ENCODE peak calls at places on chromosomes 12 and 14, in six cellular contexts. I, U, F, T, B and Y are unnamed samples.

GRCh38 chr12:57090456-57090855 is 1.5 kb downstream of the NAB2 start:
- DNase-seq in I (no peak), U (no peak), F (no peak), T (no peak), B (peak; percentile 51), Y (no peak)

GRCh38 chr14:65015391-65015790 is 28.7 kb downstream of the FNTB start:
- DNase-seq in I (no peak), U (no peak), F (no peak), T (no peak), B (no peak), Y (no peak)

GRCh38 chr14:104240426-104241157 is 102.2 kb downstream of the KIF26A start:
- DNase-seq in I (no peak), U (peak; percentile 42), F (no peak), T (no peak), B (no peak), Y (peak; percentile 24)

GRCh38 chr12:110135806-110136205 is 11.6 kb downstream of the IFT81 start:
- DNase-seq in I (no peak), U (no peak), F (no peak), T (no peak), B (peak; percentile 20), Y (no peak)

GRCh38 chr14:31096255-31096654 is 70.1 kb upstream of the STRN3 start:
- DNase-seq in I (no peak), U (no peak), F (no peak), T (no peak), B (peak; percentile 8), Y (no peak)

GRCh38 chr12:68111995-68112394 is 47.5 kb downstream of the IFNG start:
- DNase-seq in I (no peak), U (no peak), F (no peak), T (no peak), B (no peak), Y (no peak)

GRCh38 chr14:36217732-36218131 is 41.2 kb upstream of the PTCSC3 start:
- DNase-seq in I (no peak), U (no peak), F (peak; percentile 82), T (no peak), B (no peak), Y (no peak)

GRCh38 chr14:73945159-73945670 is 4.7 kb downstream of the FAM161B start:
- DNase-seq in I (no peak), U (no peak), F (no peak), T (no peak), B (no peak), Y (no peak)

GRCh38 chr12:89247962-89248361 is 104.3 kb downstream of the DUSP6 start:
- DNase-seq in I (no peak), U (no peak), F (no peak), T (no peak), B (peak; percentile 73), Y (no peak)

GRCh38 chr12:111488798-111489197 is 83.1 kb downstream of the SH2B3 start:
- DNase-seq in I (no peak), U (no peak), F (no peak), T (no peak), B (no peak), Y (no peak)

GRCh38 chr12:52413787-52414345 is 7.7 kb upstream of the KRT82 start:
- DNase-seq in I (no peak), U (peak; percentile 56), F (no peak), T (no peak), B (no peak), Y (no peak)

GRCh38 chr12:1504304-1505150 is 89.9 kb downstream of the FBXL14 start:
- DNase-seq in I (no peak), U (no peak), F (no peak), T (no peak), B (no peak), Y (no peak)

GRCh38 chr14:103056322-103057027 is 874 bp downstream of the CDC42BPB start:
- DNase-seq in I (no peak), U (peak; percentile 82), F (peak; percentile 71), T (peak; percentile 72), B (peak; percentile 70), Y (peak; percentile 78)

GRCh38 chr12:40336573-40337199 is 111.9 kb downstream of the LRRK2 start:
- DNase-seq in I (peak; percentile 2), U (peak; percentile 43), F (peak; percentile 41), T (no peak), B (peak; percentile 53), Y (no peak)

GRCh38 chr14:72616294-72616693 is 277.6 kb downstream of the DPF3 start:
- DNase-seq in I (no peak), U (no peak), F (no peak), T (no peak), B (no peak), Y (no peak)

GRCh38 chr12:5976711-5977110 is 31.7 kb upstream of the ANO2 start:
- DNase-seq in I (no peak), U (no peak), F (no peak), T (no peak), B (no peak), Y (no peak)

GRCh38 chr14:71539660-71540285 is 392.5 kb upstream of the RGS6 start:
- DNase-seq in I (no peak), U (no peak), F (no peak), T (no peak), B (no peak), Y (no peak)

GRCh38 chr14:58598028-58598850 is 39.5 kb upstream of the DACT1 start:
- DNase-seq in I (no peak), U (no peak), F (no peak), T (no peak), B (no peak), Y (no peak)

GRCh38 chr12:94689002-94689645 is 38.8 kb upstream of the TMCC3 start:
- DNase-seq in I (no peak), U (no peak), F (no peak), T (no peak), B (peak; percentile 79), Y (no peak)

GRCh38 chr12:122099856-122100255 is 21.3 kb downstream of the MLXIP start:
- DNase-seq in I (no peak), U (no peak), F (no peak), T (no peak), B (no peak), Y (no peak)

GRCh38 chr12:122097641-122098364 is 19.2 kb downstream of the MLXIP start:
- DNase-seq in I (peak; percentile 46), U (no peak), F (peak; percentile 45), T (peak; percentile 77), B (no peak), Y (no peak)

GRCh38 chr12:122096591-122097149 is 18.1 kb downstream of the MLXIP start:
- DNase-seq in I (no peak), U (no peak), F (no peak), T (no peak), B (peak; percentile 76), Y (no peak)

GRCh38 chr12:122100568-122100967 is 22.0 kb downstream of the MLXIP start:
- DNase-seq in I (no peak), U (no peak), F (no peak), T (no peak), B (no peak), Y (no peak)

GRCh38 chr12:122099280-122099749 is 20.8 kb downstream of the MLXIP start:
- DNase-seq in I (no peak), U (no peak), F (no peak), T (no peak), B (no peak), Y (no peak)
- H3K79me2 ChIP-seq in I (peaks cover 6% of the 10 kb centered on the region), U (peaks cover 56% of the 10 kb centered on the region), F (peaks cover 90% of the 10 kb centered on the region), T (peaks cover 82% of the 10 kb centered on the region), B (peaks cover 98% of the 10 kb centered on the region), Y (no peaks in the 10 kb centered on the region)

DNA sequence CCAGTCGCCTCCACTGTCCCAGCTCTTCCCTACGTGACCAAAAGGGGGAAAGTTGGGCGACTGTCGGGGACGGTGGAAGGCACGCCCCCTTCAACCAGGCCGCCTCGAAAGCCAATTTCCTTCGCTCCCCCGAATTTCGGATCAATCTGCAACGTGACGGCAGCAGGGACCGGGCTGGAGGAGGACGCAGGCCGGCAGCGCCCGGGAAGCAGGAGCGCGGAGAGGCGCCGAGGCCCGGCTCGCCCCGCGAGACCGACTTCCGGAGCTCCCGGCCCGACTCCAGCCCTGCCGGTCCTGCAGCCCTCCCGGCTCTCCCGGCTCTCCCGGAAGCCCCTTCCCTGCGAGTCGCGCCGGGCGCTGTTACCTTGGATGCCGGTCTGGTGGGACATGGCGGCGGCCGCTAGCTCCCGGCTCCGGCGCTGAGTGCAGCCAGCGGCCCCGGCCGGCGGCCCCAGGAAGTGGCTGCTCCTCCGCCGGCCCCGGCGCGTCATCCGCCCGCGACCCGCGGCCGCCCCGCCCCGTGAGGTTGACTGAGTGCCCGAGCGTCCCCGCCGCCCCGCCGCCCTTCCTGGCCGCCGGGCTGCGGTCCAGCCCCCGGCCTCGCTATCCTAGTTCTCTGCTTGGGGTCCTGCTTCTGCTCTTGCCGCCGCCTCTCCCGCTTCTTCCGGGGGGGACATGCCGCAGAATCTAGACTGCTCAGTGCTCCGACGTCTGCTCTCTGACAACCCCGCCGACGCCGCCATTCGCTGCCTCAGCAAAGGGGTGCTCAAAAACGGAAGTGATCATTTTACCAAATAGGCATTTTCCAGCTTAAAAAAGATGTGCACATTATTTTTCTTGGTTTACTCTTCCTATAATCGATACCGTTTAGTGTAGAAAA is at the start of gene TWF1:
- DNase-seq in I (peak; percentile 62), U (peak; percentile 87), F (peak; percentile 85), T (peak; percentile 82), B (peak; percentile 92), Y (peak; percentile 93)
- H3K79me2 ChIP-seq in I (peaks cover 26% of the 10 kb centered on the region), U (peaks cover 28% of the 10 kb centered on the region), F (peaks cover 51% of the 10 kb centered on the region), T (peaks cover 38% of the 10 kb centered on the region), B (peaks cover 46% of the 10 kb centered on the region), Y (peaks cover 37% of the 10 kb centered on the region)

GRCh38 chr14:105281354-105282097 is 19.3 kb downstream of the BRF1 start:
- DNase-seq in I (peak; percentile 46), U (peak; percentile 89), F (peak; percentile 54), T (peak; percentile 20), B (peak; percentile 81), Y (peak; percentile 75)

GRCh38 chr14:105283028-105283427 is 17.8 kb downstream of the BRF1 start:
- DNase-seq in I (no peak), U (peak; percentile 69), F (no peak), T (no peak), B (no peak), Y (peak; percentile 57)

GRCh38 chr14:105282098-105282725 is 18.6 kb downstream of the BRF1 start:
- DNase-seq in I (no peak), U (no peak), F (no peak), T (no peak), B (no peak), Y (no peak)

GRCh38 chr14:105279642-105280361 is 21.0 kb downstream of the BRF1 start:
- DNase-seq in I (no peak), U (no peak), F (no peak), T (no peak), B (no peak), Y (no peak)

GRCh38 chr14:105280525-105280924 is 20.3 kb downstream of the BRF1 start:
- DNase-seq in I (no peak), U (no peak), F (no peak), T (no peak), B (no peak), Y (no peak)
- H3K79me2 ChIP-seq in I (peaks cover 26% of the 10 kb centered on the region), U (peaks cover 35% of the 10 kb centered on the region), F (peaks cover 47% of the 10 kb centered on the region), T (no peaks in the 10 kb centered on the region), B (peaks cover 72% of the 10 kb centered on the region), Y (peaks cover 19% of the 10 kb centered on the region)

DNA sequence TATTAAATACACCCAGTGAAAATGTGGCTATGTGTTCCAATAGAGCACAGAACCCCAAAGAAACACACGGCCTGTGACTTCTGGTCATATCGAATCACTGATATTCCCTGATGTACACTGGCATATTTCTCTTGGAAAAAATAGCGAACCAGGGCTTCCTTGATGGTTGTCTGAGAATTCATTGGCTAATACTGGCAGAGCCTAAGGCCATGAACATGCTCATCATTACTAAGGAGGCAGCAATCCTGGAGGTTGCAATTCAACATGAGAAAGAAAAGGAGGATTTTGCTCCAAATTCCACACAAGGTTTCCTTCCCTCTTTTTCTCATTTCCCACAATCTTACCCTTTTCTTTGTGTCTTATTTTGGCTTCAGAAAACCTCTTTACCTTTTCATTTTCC is 212.9 kb upstream of the HMGA2 start:
- DNase-seq in I (no peak), U (no peak), F (no peak), T (no peak), B (no peak), Y (no peak)
- H3K79me2 ChIP-seq in I (no peaks in the 10 kb centered on the region), U (no peaks in the 10 kb centered on the region), F (peaks cover 16% of the 10 kb centered on the region), T (no peaks in the 10 kb centered on the region), B (peaks cover 10% of the 10 kb centered on the region), Y (no peaks in the 10 kb centered on the region)